ENCODE peak calls at places on chromosome 18, in six cellular contexts. L, W, C, T, H and O are unnamed samples.
A peak's percentile ranks its signal among the peaks of the same experiment; 100 is the strongest.

GRCh38 chr18:33231474-33232317 is 208.8 kb downstream of the CCDC178 start:
- DNase-seq in L (peak; percentile 34), W (no peak), C (peak; percentile 26), T (peak; percentile 69), H (peak; percentile 67), O (peak; percentile 50)

GRCh38 chr18:8625693-8626092 is 16.5 kb downstream of the RAB12 start:
- DNase-seq in L (no peak), W (no peak), C (no peak), T (no peak), H (no peak), O (no peak)

GRCh38 chr18:25876334-25876979 is 214.0 kb downstream of the SS18 start:
- DNase-seq in L (no peak), W (no peak), C (no peak), T (no peak), H (no peak), O (no peak)

GRCh38 chr18:48988508-48989303 is 37.9 kb upstream of the SMAD7 start:
- DNase-seq in L (peak; percentile 34), W (no peak), C (no peak), T (no peak), H (no peak), O (no peak)

GRCh38 chr18:47075098-47075883 is 39.9 kb upstream of the ELOA2 start:
- DNase-seq in L (no peak), W (no peak), C (no peak), T (no peak), H (no peak), O (no peak)

GRCh38 chr18:71844810-71845209 is 699.3 kb downstream of the CBLN2 start:
- DNase-seq in L (no peak), W (no peak), C (no peak), T (no peak), H (no peak), O (no peak)

GRCh38 chr18:79582978-79583377 is 96.6 kb upstream of the CTDP1 start:
- DNase-seq in L (peak; percentile 13), W (no peak), C (no peak), T (no peak), H (no peak), O (no peak)

GRCh38 chr18:58005885-58006523 is 38.0 kb upstream of the NEDD4L start:
- DNase-seq in L (no peak), W (no peak), C (peak; percentile 64), T (no peak), H (no peak), O (no peak)

GRCh38 chr18:10353791-10354190 is 100.6 kb upstream of the APCDD1 start:
- DNase-seq in L (no peak), W (no peak), C (peak; percentile 82), T (no peak), H (no peak), O (no peak)

GRCh38 chr18:9082763-9083510 is 19.6 kb upstream of the NDUFV2 start:
- DNase-seq in L (no peak), W (no peak), C (no peak), T (no peak), H (no peak), O (no peak)